ENCODE peak calls at places on chromosomes 11 and 22, in six cellular contexts. L, S, O, M, C and R are unnamed samples.

GRCh38 chr11:115958089-115959000 is 454.1 kb upstream of the CADM1 start:
- DNase-seq in L (no peak), S (no peak), O (no peak), M (no peak), C (no peak), R (no peak)

GRCh38 chr22:39089928-39090327 is 7.1 kb upstream of the APOBEC3H start:
- DNase-seq in L (no peak), S (no peak), O (no peak), M (no peak), C (no peak), R (no peak)

GRCh38 chr11:126231725-126232459 is 20.3 kb downstream of the FAM118B start:
- DNase-seq in L (peak), S (peak), O (no peak), M (no peak), C (no peak), R (no peak)

GRCh38 chr11:64062185-64063039 is 26.7 kb downstream of the FLRT1 start:
- DNase-seq in L (no peak), S (no peak), O (no peak), M (no peak), C (no peak), R (no peak)

GRCh38 chr11:133414503-133414902 is 117.8 kb downstream of the OPCML start:
- DNase-seq in L (no peak), S (no peak), O (no peak), M (no peak), C (no peak), R (no peak)

GRCh38 chr22:43440556-43440955 is 28.7 kb downstream of the MPPED1 start:
- DNase-seq in L (no peak), S (no peak), O (no peak), M (no peak), C (no peak), R (no peak)

GRCh38 chr11:31656051-31656450 is 146.5 kb downstream of the ELP4 start:
- DNase-seq in L (no peak), S (no peak), O (no peak), M (no peak), C (no peak), R (no peak)

GRCh38 chr22:46829140-46829891 is 66.9 kb downstream of the TBC1D22A start:
- DNase-seq in L (peak), S (peak), O (peak), M (no peak), C (peak), R (peak)

GRCh38 chr11:92920295-92920694 is 49.2 kb upstream of the MTNR1B start:
- DNase-seq in L (no peak), S (no peak), O (no peak), M (no peak), C (no peak), R (no peak)

GRCh38 chr11:45149483-45150056 is 3.1 kb downstream of the PRDM11 start:
- DNase-seq in L (no peak), S (no peak), O (no peak), M (no peak), C (no peak), R (no peak)

GRCh38 chr11:20336056-20336455 is 27.5 kb upstream of the HTATIP2 start:
- DNase-seq in L (no peak), S (no peak), O (no peak), M (no peak), C (no peak), R (no peak)

GRCh38 chr22:20456064-20456721 is 18.6 kb upstream of the SCARF2 start:
- DNase-seq in L (peak), S (peak), O (no peak), M (peak), C (peak), R (peak)

GRCh38 chr11:2101171-2101675 is 38.0 kb downstream of the IGF2 start:
- DNase-seq in L (no peak), S (no peak), O (no peak), M (no peak), C (no peak), R (no peak)

GRCh38 chr22:20514658-20515406 is 7.4 kb downstream of the MED15 start:
- DNase-seq in L (peak), S (peak), O (no peak), M (no peak), C (no peak), R (peak)

GRCh38 chr22:39135092-39135896 is 17.2 kb downstream of the CBX7 start:
- DNase-seq in L (peak), S (peak), O (no peak), M (peak), C (no peak), R (no peak)

GRCh38 chr11:19226378-19227195 is 14.2 kb downstream of the E2F8 start:
- DNase-seq in L (no peak), S (no peak), O (no peak), M (no peak), C (no peak), R (no peak)

GRCh38 chr11:61774441-61774840 is 18.0 kb downstream of the TMEM258 start:
- DNase-seq in L (no peak), S (no peak), O (no peak), M (no peak), C (no peak), R (no peak)

GRCh38 chr22:19290400-19291217 is 910 bp downstream of the CLTCL1 start:
- DNase-seq in L (no peak), S (peak), O (peak), M (no peak), C (no peak), R (no peak)

GRCh38 chr11:15074206-15075161 is 1.1 kb downstream of the CALCB start:
- DNase-seq in L (peak), S (peak), O (peak), M (peak), C (peak), R (no peak)

GRCh38 chr11:87600938-87601337 is 563.2 kb downstream of the TMEM135 start:
- DNase-seq in L (peak), S (no peak), O (no peak), M (no peak), C (no peak), R (no peak)

GRCh38 chr11:116427903-116428637 is 344.7 kb downstream of the BUD13 start:
- DNase-seq in L (no peak), S (no peak), O (no peak), M (no peak), C (no peak), R (no peak)

DNA sequence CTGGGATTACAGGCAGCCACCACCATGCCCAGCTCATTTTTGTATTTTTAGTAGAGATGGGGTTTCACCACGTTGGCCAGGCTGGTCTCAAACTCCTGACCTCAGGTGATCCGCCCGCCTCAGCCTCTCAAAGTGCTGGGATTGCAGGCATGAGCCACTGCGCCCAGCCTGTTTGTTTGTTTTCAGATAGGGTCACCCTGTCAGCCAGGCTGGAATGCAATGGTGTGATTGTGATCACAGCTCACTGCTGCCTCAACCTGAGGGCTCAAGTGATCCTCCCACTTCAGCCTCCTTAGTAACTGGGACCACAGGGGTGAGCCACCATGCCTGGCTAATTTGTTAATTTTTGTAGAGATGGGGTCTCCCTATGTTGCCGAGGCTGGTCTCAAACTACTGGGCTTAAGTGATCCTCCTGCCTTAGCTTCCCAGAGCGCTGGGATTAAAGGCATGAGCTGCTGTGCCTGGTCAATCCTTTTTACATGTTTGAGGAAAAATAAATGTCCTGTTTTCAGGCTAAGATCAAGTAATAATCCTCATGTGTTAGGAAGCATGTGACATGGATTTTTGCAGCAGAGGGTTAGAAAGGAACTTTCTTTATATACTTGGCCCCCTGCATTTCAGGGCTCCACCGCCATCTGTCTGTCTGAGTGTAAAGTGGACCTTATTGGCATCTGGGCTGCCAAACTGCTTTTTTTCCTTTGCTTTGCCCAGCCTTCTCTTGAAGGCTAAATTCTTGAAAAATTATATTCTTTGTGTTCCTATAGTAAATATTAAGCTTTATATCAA is 4.8 kb upstream of the SLC3A2 start:
- DNase-seq in L (no peak), S (no peak), O (no peak), M (no peak), C (no peak), R (no peak)
- TF ChIP-seq CTCF in L (no peak), S (peak), O (no peak), M (no peak), C (no peak), R (no peak)

GRCh38 chr11:121451982-121452608 is at the start of gene SORL1:
- DNase-seq in L (peak), S (peak), O (no peak), M (peak), C (no peak), R (no peak)

GRCh38 chr11:121451178-121451981 is 734 bp upstream of the SORL1 start:
- DNase-seq in L (no peak), S (no peak), O (no peak), M (peak), C (no peak), R (no peak)

GRCh38 chr11:121455115-121455514 is 2.3 kb upstream of the SORL1-AS1 start:
- DNase-seq in L (no peak), S (no peak), O (no peak), M (no peak), C (no peak), R (no peak)

GRCh38 chr11:121452609-121453150 is at the start of gene SORL1-AS1:
- DNase-seq in L (no peak), S (no peak), O (no peak), M (peak), C (no peak), R (no peak)

DNA sequence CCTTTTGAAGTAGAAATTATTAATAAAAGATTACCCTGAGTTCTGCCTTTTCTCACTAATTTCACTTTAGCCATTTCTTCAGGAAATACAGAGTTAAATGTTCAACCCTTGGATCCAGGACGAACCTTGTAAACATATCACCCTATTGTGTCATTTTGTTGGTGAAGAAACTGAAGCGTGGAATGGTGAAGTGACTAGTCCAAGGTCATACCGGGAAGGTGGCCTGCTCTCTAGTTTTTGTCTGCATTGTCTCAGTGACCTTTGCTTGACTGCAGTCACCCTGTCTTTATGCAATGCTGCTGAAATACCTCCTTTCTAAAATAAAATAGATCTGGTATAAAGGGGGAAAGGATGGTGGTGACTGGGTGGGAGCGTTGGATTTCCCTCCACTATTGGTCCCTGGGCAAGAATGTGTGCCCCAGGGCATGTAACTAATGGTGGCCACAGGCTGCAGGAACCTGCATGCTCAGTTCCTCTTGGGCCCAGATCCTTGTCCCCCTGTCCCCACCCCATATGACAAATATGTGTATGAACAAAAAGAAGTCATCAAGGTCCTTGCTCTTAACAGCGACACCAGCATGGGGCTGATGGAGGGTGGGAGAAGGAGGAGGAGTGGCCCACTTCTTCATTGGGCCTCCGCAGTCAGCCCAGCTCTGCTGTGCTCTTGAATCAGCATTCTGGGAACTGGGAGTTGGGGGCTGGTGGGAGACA is 977 bp upstream of the SORL1-AS1 start:
- DNase-seq in L (no peak), S (no peak), O (no peak), M (peak), C (no peak), R (no peak)
- H3K4me3 ChIP-seq in L (no peak), S (no peak), O (no peak), M (peak), C (no peak), R (no peak)

DNA sequence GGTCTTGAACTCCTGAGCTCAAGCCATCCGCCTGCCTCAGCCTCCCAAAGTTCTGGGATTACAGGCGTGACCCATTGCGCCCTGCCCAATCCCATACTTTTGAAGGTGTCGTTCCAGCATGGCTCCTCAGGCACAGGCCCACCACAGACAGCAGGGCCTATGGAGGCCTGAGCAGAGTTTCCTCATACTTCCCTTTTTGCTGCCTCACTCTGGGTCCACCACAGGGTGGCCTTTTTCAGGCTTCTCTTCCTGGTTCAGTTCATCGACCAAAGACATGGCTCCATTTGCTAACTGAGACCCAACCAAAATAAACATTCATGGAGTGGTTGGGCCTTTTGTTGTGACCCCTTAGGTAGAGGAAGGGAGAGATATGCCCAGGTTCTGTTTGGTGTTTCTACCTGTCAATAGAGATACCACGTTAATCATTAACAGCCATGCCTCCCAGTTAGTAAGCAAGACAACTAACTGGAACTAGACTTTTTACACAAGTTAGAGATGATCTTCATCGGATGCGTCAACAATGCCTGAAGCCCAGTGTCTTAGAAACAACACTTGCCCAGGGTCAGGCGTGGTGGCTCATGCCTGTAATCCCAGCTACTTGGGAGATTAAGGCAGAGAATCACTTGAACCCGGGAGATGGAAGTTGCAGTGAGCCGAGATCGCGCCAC is 35.1 kb downstream of the TRIOBP start:
- DNase-seq in L (no peak), S (no peak), O (no peak), M (peak), C (no peak), R (no peak)
- TF ChIP-seq CTCF in L (no peak), S (no peak), O (peak), M (peak), C (no peak), R (no peak)

DNA sequence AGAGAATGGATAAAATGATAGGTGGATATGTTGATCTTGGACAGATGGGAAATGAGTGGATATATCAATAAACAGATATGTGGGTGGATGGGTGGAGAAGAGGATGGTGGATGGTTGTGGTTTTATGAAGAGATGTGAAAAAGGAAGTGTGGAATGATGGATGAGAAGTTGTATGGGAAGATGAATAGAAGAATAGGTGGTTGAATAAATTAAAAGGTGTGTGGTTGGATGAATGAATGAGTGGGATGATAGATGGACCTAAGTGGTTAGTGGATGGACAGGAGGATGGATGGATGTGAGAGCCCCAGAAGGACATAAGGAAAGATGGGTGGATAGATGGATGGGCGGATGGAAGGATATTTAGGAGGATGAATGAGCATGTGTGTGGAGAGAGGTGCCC is 913 bp upstream of the CD44 start:
- DNase-seq in L (no peak), S (no peak), O (no peak), M (no peak), C (no peak), R (no peak)
- H3K4me3 ChIP-seq in L (peak), S (no peak), O (peak), M (no peak), C (no peak), R (peak)

GRCh38 chr11:22922672-22923071 is 62.4 kb upstream of the CCDC179 start:
- DNase-seq in L (no peak), S (no peak), O (no peak), M (no peak), C (no peak), R (no peak)

GRCh38 chr11:22926341-22926740 is 66.1 kb upstream of the CCDC179 start:
- DNase-seq in L (no peak), S (no peak), O (no peak), M (no peak), C (no peak), R (no peak)

GRCh38 chr11:22923561-22923960 is 63.3 kb upstream of the CCDC179 start:
- DNase-seq in L (no peak), S (no peak), O (no peak), M (no peak), C (no peak), R (no peak)

DNA sequence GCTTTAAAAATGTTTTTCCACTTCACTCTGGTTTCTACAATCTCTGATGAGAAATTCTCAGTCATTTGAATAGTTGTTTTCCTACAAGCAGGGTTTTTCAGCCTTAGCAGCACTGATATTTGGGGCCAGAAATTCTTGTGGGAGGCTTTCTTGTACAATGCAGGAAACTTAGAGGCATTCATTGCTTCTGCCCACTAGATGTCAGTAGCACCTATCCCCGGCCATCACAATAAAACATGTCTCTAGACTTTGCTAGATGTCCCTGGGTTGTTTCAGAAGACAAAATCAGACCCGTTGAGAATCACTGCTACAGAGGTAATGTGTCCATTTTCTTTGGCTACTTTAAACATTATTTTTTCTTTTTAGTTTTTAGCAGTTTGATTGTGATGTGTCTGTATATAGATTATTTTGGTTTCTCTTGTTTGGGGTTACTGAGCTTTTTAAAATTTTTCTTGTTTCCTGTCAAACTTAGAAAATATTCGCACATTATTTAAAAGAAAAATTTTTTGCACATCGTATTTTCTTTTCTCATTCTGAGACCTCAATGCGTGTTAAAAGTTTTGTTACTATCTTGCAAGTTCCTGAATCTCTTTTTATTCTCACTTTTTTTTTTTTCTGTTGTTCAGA is 60.8 kb upstream of the CCDC179 start:
- DNase-seq in L (peak), S (peak), O (no peak), M (peak), C (peak), R (peak)
- TF ChIP-seq CTCF in L (peak), S (peak), O (peak), M (peak), C (peak), R (peak)

GRCh38 chr11:124875943-124876817 is 10.9 kb downstream of the ROBO3 start:
- DNase-seq in L (peak), S (peak), O (peak), M (peak), C (peak), R (peak)
- H3K4me3 ChIP-seq in L (peak), S (peak), O (peak), M (peak), C (peak), R (peak)